ENCODE peak calls at places on chromosome 20, in five cellular contexts. R is suprapubic skin; E is fibroblast of lung; Q is CD8-positive, alpha-beta memory T cell; Y is tibial nerve. D is an unnamed sample. For H3K4me1, the result is how much of the 10 kb centered on the place peaks cover.

GRCh38 chr20:45445805-45446562 is 23.6 kb upstream of the WFDC2 start:
- DNase-seq in R (no peak), E (no peak), Q (peak), Y (no peak), D (no peak)

GRCh38 chr20:9999660-10000059 is 35.1 kb upstream of the ANKEF1 start:
- DNase-seq in R (no peak), E (no peak), Q (no peak), Y (peak), D (no peak)

GRCh38 chr20:63897978-63898561 is 3.1 kb downstream of the DNAJC5 start:
- DNase-seq in R (no peak), E (no peak), Q (no peak), Y (no peak), D (no peak)

GRCh38 chr20:59526242-59527225 is 77.8 kb upstream of the PHACTR3 start:
- DNase-seq in R (no peak), E (no peak), Q (no peak), Y (no peak), D (no peak)

GRCh38 chr20:45104786-45105185 is 3.9 kb upstream of the KCNS1 start:
- DNase-seq in R (no peak), E (peak), Q (no peak), Y (no peak), D (no peak)

GRCh38 chr20:2619961-2620595 is 32.4 kb upstream of the NOP56 start:
- DNase-seq in R (no peak), E (peak), Q (no peak), Y (no peak), D (no peak)

GRCh38 chr20:31915491-31916280 is 36.2 kb downstream of the PDRG1 start:
- DNase-seq in R (peak), E (no peak), Q (no peak), Y (no peak), D (no peak)

GRCh38 chr20:17570347-17571152 is 675 bp downstream of the DSTN start:
- DNase-seq in R (peak), E (peak), Q (peak), Y (peak), D (no peak)

GRCh38 chr20:1840865-1841553 is 54.2 kb upstream of the SIRPA start:
- DNase-seq in R (no peak), E (no peak), Q (no peak), Y (no peak), D (no peak)

GRCh38 chr20:38804682-38805501 is 605 bp upstream of the PPP1R16B start:
- DNase-seq in R (no peak), E (no peak), Q (peak), Y (no peak), D (no peak)

GRCh38 chr20:13756551-13756950 is 28.2 kb downstream of the ESF1 start:
- DNase-seq in R (no peak), E (no peak), Q (no peak), Y (no peak), D (no peak)

GRCh38 chr20:215796-216195 is 11.3 kb upstream of the DEFB129 start:
- DNase-seq in R (no peak), E (no peak), Q (no peak), Y (no peak), D (no peak)

GRCh38 chr20:32442630-32443029 is 84.5 kb downstream of the ASXL1 start:
- DNase-seq in R (no peak), E (no peak), Q (no peak), Y (no peak), D (no peak)

GRCh38 chr20:46011631-46012482 is 3.1 kb downstream of the MMP9 start:
- DNase-seq in R (no peak), E (peak), Q (peak), Y (no peak), D (no peak)

DNA sequence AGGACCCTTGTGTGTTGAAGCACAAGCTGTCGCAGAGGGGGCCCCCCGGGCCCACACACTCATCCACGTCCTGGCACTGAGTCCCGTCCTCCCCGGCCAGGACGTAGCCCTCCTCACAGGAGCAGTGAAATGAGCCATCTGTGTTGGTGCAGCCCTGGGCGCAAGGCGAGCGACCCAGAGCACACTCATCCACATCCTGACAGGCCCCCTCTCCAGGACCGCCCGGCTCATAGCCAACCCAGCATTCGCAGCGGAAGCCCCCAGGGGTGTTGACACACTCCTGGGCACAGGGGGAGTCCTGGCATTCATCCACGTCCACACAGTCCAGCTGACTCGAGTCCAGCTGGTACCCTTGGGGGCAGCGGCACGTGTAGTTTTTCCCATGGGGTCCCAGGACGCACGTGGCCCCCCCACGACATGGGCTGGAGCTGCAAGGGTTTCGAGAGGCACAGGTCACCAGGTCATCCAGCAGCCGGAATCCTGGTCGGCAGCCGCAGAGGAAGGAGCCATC is 1.2 kb downstream of the CD93 start:
- DNase-seq in R (no peak), E (no peak), Q (no peak), Y (no peak), D (no peak)
- H3K27ac ChIP-seq in R (peak), E (no peak), Q (no peak), Y (peak), D (peak)

GRCh38 chr20:47573586-47573985 is 71.9 kb downstream of the NCOA3 start:
- DNase-seq in R (no peak), E (no peak), Q (no peak), Y (no peak), D (no peak)
- H3K4me1 ChIP-seq in R (under half), E (under half), Q (under half), Y (under half), D (under half)

GRCh38 chr20:61146006-61146405 is 106.1 kb upstream of the CDH4 start:
- DNase-seq in R (no peak), E (peak), Q (no peak), Y (no peak), D (no peak)
- H3K27ac ChIP-seq in R (no peak), E (no peak), Q (no peak), Y (no peak), D (no peak)

DNA sequence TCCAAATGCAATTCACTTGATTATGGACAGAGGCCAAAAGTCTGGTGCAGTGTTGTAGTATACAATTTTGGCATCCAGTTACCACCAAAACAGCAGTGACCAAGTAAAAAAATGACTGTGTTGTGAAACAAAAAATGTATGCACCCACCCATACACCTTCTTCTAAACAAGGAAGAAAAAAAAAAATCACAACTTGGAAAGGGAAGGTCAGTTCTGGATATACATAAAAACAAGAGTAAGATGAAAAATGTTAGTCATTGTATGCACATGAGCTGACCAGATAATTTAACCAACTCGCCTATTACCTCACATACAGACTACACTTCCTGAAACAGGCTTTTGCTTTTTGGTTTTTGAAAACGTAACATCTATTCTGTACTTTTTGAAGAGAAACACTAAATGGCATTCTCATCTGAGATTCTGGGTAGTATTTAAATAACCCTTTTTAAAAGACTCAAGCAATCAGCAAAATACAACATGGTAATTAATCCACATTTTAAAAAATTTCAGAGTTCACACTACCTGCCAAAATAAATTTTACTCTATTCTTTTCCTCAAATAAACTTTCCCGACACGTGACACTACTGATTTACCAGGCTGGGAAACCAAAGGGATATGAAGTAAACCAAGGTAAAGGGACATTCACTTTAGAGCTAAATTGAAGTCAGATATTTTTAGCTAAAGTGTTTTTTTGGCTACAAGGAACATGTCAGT is 141.6 kb upstream of the SHLD1 start:
- DNase-seq in R (no peak), E (peak), Q (no peak), Y (no peak), D (no peak)
- H3K4me1 ChIP-seq in R (half or more), E (under half), Q (half or more), Y (under half), D (half or more)

GRCh38 chr20:50514750-50515149 is 4.6 kb downstream of the PTPN1 start:
- DNase-seq in R (no peak), E (no peak), Q (no peak), Y (no peak), D (no peak)

GRCh38 chr20:50514035-50514337 is 3.8 kb downstream of the PTPN1 start:
- DNase-seq in R (no peak), E (no peak), Q (no peak), Y (no peak), D (no peak)

GRCh38 chr20:50516935-50517816 is 7.0 kb downstream of the PTPN1 start:
- DNase-seq in R (no peak), E (no peak), Q (no peak), Y (no peak), D (no peak)

GRCh38 chr20:50516180-50516934 is 6.2 kb downstream of the PTPN1 start:
- DNase-seq in R (no peak), E (no peak), Q (no peak), Y (no peak), D (no peak)

DNA sequence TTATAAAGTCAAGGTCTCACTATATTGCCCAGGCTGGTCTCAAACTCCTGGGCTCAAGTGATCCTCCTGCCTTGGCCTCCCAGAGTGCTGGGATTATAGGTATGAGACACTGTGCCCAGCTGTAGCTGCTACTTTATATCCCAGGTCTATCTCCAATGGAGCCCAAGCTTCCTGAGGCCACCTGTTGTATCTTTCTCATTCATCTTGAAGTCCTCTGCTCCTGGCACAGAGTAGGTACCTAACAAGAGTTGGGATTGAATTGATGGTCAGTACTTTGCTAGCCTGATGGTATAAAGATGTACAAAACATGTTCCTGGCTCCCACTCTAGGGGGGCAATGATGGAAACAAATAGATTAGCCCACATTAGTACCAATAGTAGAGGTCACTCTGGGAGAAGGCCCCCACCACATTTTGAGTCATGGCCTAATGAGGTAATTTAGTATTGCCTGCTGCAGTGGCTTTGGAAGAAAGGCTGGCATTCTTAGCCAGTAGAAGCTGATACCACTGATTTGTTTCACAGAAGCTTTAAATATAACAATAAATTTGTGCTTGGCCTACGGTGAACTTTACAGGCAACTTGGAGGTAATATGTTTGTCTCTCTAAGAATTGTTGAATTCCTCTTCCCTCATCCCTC is 5.4 kb downstream of the PTPN1 start:
- DNase-seq in R (no peak), E (no peak), Q (no peak), Y (no peak), D (no peak)
- H3K27ac ChIP-seq in R (no peak), E (no peak), Q (no peak), Y (peak), D (peak)

GRCh38 chr20:61746147-61746646 is 319.5 kb downstream of the TAF4 start:
- DNase-seq in R (no peak), E (no peak), Q (no peak), Y (no peak), D (no peak)
- H3K4me1 ChIP-seq in R (under half), E (under half), Q (under half), Y (under half), D (under half)

GRCh38 chr20:58407201-58407873 is 18.3 kb downstream of the VAPB start:
- DNase-seq in R (no peak), E (peak), Q (no peak), Y (no peak), D (no peak)
- H3K27ac ChIP-seq in R (no peak), E (no peak), Q (no peak), Y (no peak), D (no peak)

DNA sequence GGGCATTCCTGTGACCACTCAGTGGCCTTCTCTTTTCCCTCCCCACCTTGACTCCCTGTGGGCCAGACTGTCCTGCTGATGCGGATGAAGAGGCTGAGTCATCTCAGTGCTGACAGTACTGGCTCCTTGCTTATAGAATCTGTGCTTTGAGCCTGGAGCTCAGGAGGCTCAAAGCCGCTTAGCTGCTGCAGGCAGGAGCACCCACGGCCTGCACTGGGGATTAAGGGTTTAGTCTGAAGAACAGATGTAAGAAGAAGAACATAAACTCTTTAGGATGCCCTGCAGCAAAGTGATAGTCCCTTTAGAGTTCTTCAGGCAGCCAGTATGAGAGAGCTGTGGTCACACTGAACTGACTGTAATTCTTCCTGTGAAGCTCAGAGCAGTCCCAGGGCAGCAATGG is 642.0 kb upstream of the CHD6 start:
- DNase-seq in R (no peak), E (no peak), Q (no peak), Y (no peak), D (no peak)
- H3K4me1 ChIP-seq in R (under half), E (under half), Q (under half), Y (under half), D (under half)

GRCh38 chr20:61433816-61434215 is 181.8 kb downstream of the CDH4 start:
- DNase-seq in R (no peak), E (no peak), Q (no peak), Y (no peak), D (no peak)

GRCh38 chr20:61426361-61426760 is 174.3 kb downstream of the CDH4 start:
- DNase-seq in R (no peak), E (no peak), Q (no peak), Y (no peak), D (no peak)

GRCh38 chr20:61434361-61434781 is 182.3 kb downstream of the CDH4 start:
- DNase-seq in R (no peak), E (peak), Q (no peak), Y (no peak), D (no peak)

GRCh38 chr20:61430228-61430624 is 178.2 kb downstream of the CDH4 start:
- DNase-seq in R (no peak), E (no peak), Q (no peak), Y (no peak), D (no peak)

GRCh38 chr20:61429458-61430227 is 177.6 kb downstream of the CDH4 start:
- DNase-seq in R (no peak), E (no peak), Q (no peak), Y (no peak), D (no peak)
- H3K27ac ChIP-seq in R (no peak), E (no peak), Q (no peak), Y (no peak), D (no peak)